ENCODE peak calls at places on chromosomes 1 and 21, in eight cellular contexts. T is tibial artery; N is GM13977; D is heart right ventricle; S is H9; I is thoracic aorta; M is activated CD8-positive, alpha-beta T cell treated with anti-CD3 and anti-CD28 coated beads for 36 hours; P is hepatocyte. Z is an unnamed sample.

GRCh38 chr1:193634470-193634869 is 448.1 kb upstream of the B3GALT2 start:
- DNase-seq in I (no peak), M (peak), D (no peak), S (no peak), P (no peak), N (no peak), T (no peak), Z (no peak)

GRCh38 chr21:18499761-18500376 is 96.3 kb upstream of the TMPRSS15 start:
- DNase-seq in M (peak), N (no peak), I (no peak), P (peak), D (peak), T (peak), S (no peak), Z (no peak)

GRCh38 chr1:156750191-156750931 is 1.1 kb downstream of the HDGF start:
- DNase-seq in T (no peak), I (no peak), M (peak), S (no peak), P (peak), N (no peak), D (no peak), Z (peak)

GRCh38 chr1:51454554-51454953 is 64.5 kb downstream of the EPS15 start:
- DNase-seq in P (no peak), N (no peak), S (no peak), I (no peak), D (no peak), M (no peak), T (no peak), Z (no peak)

GRCh38 chr1:115282825-115283224 is 55.2 kb downstream of the NGF start:
- DNase-seq in S (no peak), I (no peak), P (no peak), N (no peak), T (peak), D (peak), M (no peak), Z (no peak)

GRCh38 chr1:6351480-6352137 is 42.0 kb downstream of the ACOT7 start:
- DNase-seq in P (no peak), M (no peak), N (no peak), I (no peak), T (no peak), D (peak), S (no peak), Z (no peak)

GRCh38 chr1:64263335-64263734 is 59.9 kb downstream of the UBE2U start:
- DNase-seq in N (no peak), D (no peak), S (no peak), T (no peak), P (no peak), M (no peak), I (no peak), Z (no peak)

GRCh38 chr1:67489643-67490042 is 59.4 kb upstream of the SERBP1 start:
- DNase-seq in T (no peak), P (peak), I (no peak), D (peak), N (peak), M (peak), S (no peak), Z (peak)

GRCh38 chr1:52186449-52186848 is 44.6 kb downstream of the ZFYVE9 start:
- DNase-seq in S (no peak), P (no peak), I (no peak), N (no peak), M (no peak), D (no peak), T (no peak), Z (no peak)

GRCh38 chr1:226002667-226003501 is 3.7 kb upstream of the SDE2 start:
- DNase-seq in T (peak), P (peak), I (peak), S (peak), D (peak), M (peak), N (no peak), Z (no peak)

GRCh38 chr1:87334351-87335174 is 5.9 kb downstream of the LMO4 start:
- DNase-seq in N (peak), D (no peak), S (peak), P (peak), T (peak), M (peak), I (no peak), Z (peak)

GRCh38 chr21:34715518-34715917 is 46.7 kb downstream of the CLIC6 start:
- DNase-seq in M (no peak), D (no peak), P (no peak), I (no peak), N (peak), T (no peak), S (no peak), Z (peak)

GRCh38 chr1:19122668-19123067 is 87.4 kb downstream of the UBR4 start:
- DNase-seq in S (no peak), M (no peak), N (no peak), T (no peak), I (no peak), P (no peak), D (peak), Z (no peak)

GRCh38 chr1:221715321-221716169 is 26.3 kb downstream of the DUSP10 start:
- DNase-seq in N (no peak), T (no peak), M (no peak), S (peak), I (no peak), D (no peak), P (peak), Z (no peak)

GRCh38 chr1:9271268-9271667 is 21.4 kb upstream of the SPSB1 start:
- DNase-seq in N (no peak), I (no peak), D (no peak), P (no peak), M (no peak), S (no peak), T (no peak), Z (no peak)

GRCh38 chr1:152768847-152769533 is 6.0 kb upstream of the LCE1F start:
- DNase-seq in I (no peak), S (no peak), P (no peak), N (no peak), M (no peak), T (no peak), D (no peak), Z (no peak)

GRCh38 chr1:222095606-222096475 is 354.0 kb upstream of the DUSP10 start:
- DNase-seq in D (peak), S (peak), P (peak), N (peak), I (no peak), T (peak), M (peak), Z (peak)

GRCh38 chr1:195376190-195376589 is 1232.0 kb downstream of the KCNT2 start:
- DNase-seq in N (no peak), P (no peak), D (no peak), M (no peak), S (no peak), T (no peak), I (no peak), Z (no peak)
- TF ChIP-seq CTCF in N (no peak), P (no peak), D (no peak), M (no peak), S (peak), T (no peak), I (no peak), Z (no peak)

GRCh38 chr1:178093150-178093957 is 550 bp upstream of the RASAL2 start:
- DNase-seq in D (peak), P (peak), S (peak), I (peak), N (peak), T (peak), M (peak), Z (peak)
- TF ChIP-seq CTCF in D (no peak), P (peak), S (peak), I (no peak), N (no peak), T (no peak), M (no peak), Z (no peak)

GRCh38 chr1:2539312-2539907 is 9.3 kb upstream of the HES5 start:
- DNase-seq in M (peak), I (no peak), P (no peak), S (peak), N (no peak), D (no peak), T (no peak), Z (no peak)
- TF ChIP-seq CTCF in M (peak), I (no peak), P (no peak), S (peak), N (peak), D (peak), T (no peak), Z (peak)

GRCh38 chr1:183942933-183943693 is 94.4 kb downstream of the COLGALT2 start:
- DNase-seq in P (peak), N (no peak), T (no peak), S (no peak), D (peak), M (no peak), I (no peak), Z (no peak)
- TF ChIP-seq CTCF in P (peak), N (no peak), T (no peak), S (no peak), D (no peak), M (no peak), I (no peak), Z (no peak)

Z was measured in GM13976.